ENCODE peak calls at places on chromosome 17, in nine cellular contexts. B is HepG2; A is SK-N-SH treated with all-trans-retinoic acid at 6 μM for 48 hours; F is naive B cell; R is stimulated activated naive B cell treated with anti-CD40 and anti-IgM and Interleukin-4, amounts not matched to agents 10 μg/mL and 1 μg/mL and 100 μg/mL, for 72 hours; P is T-cell; U is IMR-90; E is activated CD4-positive, alpha-beta T cell treated with anti-CD3 and anti-CD28 coated beads for 36 hours; Q is activated B cell treated with CpG ODN at 0.5 μM for 24 hours. S is an unnamed sample.

GRCh38 chr17:53032861-53033271 is 789.9 kb upstream of the KIF2B start:
- ATAC-seq in B (peak; percentile 90), A (no peak), F (no peak), R (no peak), P (no peak), U (no peak), E (no peak), Q (no peak), S (no peak)

GRCh38 chr17:58614854-58615409 is 76.9 kb downstream of the TEX14 start:
- ATAC-seq in B (no peak), A (no peak), F (no peak), R (no peak), P (no peak), U (no peak), E (no peak), Q (no peak), S (no peak)

GRCh38 chr17:15893333-15894024 is 51.5 kb upstream of the ADORA2B start:
- ATAC-seq in B (peak; percentile 42), A (no peak), F (no peak), R (no peak), P (no peak), U (peak; percentile 76), E (no peak), Q (no peak), S (no peak)

GRCh38 chr17:58837699-58838098 is 82.0 kb downstream of the PPM1E start:
- ATAC-seq in B (no peak), A (no peak), F (no peak), R (no peak), P (no peak), U (no peak), E (no peak), Q (no peak), S (no peak)

GRCh38 chr17:47643116-47643515 is 6.6 kb upstream of the KPNB1 start:
- ATAC-seq in B (no peak), A (no peak), F (no peak), R (no peak), P (no peak), U (no peak), E (no peak), Q (no peak), S (no peak)

GRCh38 chr17:72477529-72477928 is 356.7 kb downstream of the SOX9 start:
- ATAC-seq in B (no peak), A (no peak), F (no peak), R (no peak), P (no peak), U (no peak), E (no peak), Q (no peak), S (no peak)

GRCh38 chr17:82232876-82233785 is 4.3 kb downstream of the SLC16A3 start:
- ATAC-seq in B (no peak), A (no peak), F (no peak), R (no peak), P (no peak), U (no peak), E (no peak), Q (no peak), S (no peak)

GRCh38 chr17:38749222-38750043 is 1.3 kb upstream of the PCGF2 start:
- ATAC-seq in B (peak; percentile 32), A (peak; percentile 4), F (no peak), R (no peak), P (no peak), U (peak; percentile 2), E (no peak), Q (no peak), S (peak; percentile 44)

GRCh38 chr17:31128241-31128640 is 33.5 kb downstream of the NF1 start:
- ATAC-seq in B (no peak), A (no peak), F (no peak), R (no peak), P (no peak), U (no peak), E (no peak), Q (no peak), S (no peak)

GRCh38 chr17:66578781-66579489 is 256.0 kb upstream of the CACNG5 start:
- ATAC-seq in B (peak; percentile 28), A (no peak), F (no peak), R (no peak), P (no peak), U (no peak), E (no peak), Q (no peak), S (no peak)

GRCh38 chr17:520447-521167 is 168.0 kb upstream of the RPH3AL start:
- ATAC-seq in B (no peak), A (no peak), F (no peak), R (no peak), P (no peak), U (peak; percentile 96), E (no peak), Q (no peak), S (no peak)

GRCh38 chr17:17063546-17064122 is 21.4 kb downstream of the MPRIP start:
- ATAC-seq in B (no peak), A (no peak), F (no peak), R (no peak), P (peak; percentile 19), U (no peak), E (no peak), Q (no peak), S (peak; percentile 54)

GRCh38 chr17:62572488-62573469 is 54.7 kb upstream of the MRC2 start:
- ATAC-seq in B (no peak), A (peak; percentile 82), F (no peak), R (no peak), P (no peak), U (peak; percentile 17), E (peak; percentile 45), Q (no peak), S (no peak)

GRCh38 chr17:27446569-27447301 is 9.5 kb upstream of the KSR1 start:
- ATAC-seq in B (no peak), A (peak; percentile 69), F (no peak), R (no peak), P (no peak), U (peak; percentile 88), E (no peak), Q (no peak), S (no peak)

GRCh38 chr17:72656114-72656763 is 436.2 kb downstream of the SLC39A11 start:
- ATAC-seq in B (no peak), A (no peak), F (no peak), R (no peak), P (no peak), U (no peak), E (no peak), Q (no peak), S (no peak)

GRCh38 chr17:80862978-80863377 is 128.7 kb upstream of the CHMP6 start:
- ATAC-seq in B (no peak), A (no peak), F (no peak), R (no peak), P (no peak), U (no peak), E (no peak), Q (no peak), S (no peak)

GRCh38 chr17:75518201-75518600 is 1.9 kb downstream of the TSEN54 start:
- ATAC-seq in B (no peak), A (no peak), F (peak; percentile 32), R (peak; percentile 57), P (peak; percentile 35), U (no peak), E (no peak), Q (no peak), S (no peak)

GRCh38 chr17:37725601-37726146 is 19.2 kb downstream of the HNF1B start:
- ATAC-seq in B (no peak), A (no peak), F (no peak), R (no peak), P (no peak), U (no peak), E (no peak), Q (no peak), S (no peak)

GRCh38 chr17:60139438-60140285 is 10.1 kb upstream of the CA4 start:
- ATAC-seq in B (peak; percentile 62), A (no peak), F (peak; percentile 29), R (no peak), P (peak; percentile 49), U (peak; percentile 52), E (peak; percentile 25), Q (peak; percentile 39), S (no peak)

GRCh38 chr17:10380631-10381408 is 8.0 kb upstream of the MYH13 start:
- ATAC-seq in B (no peak), A (no peak), F (no peak), R (no peak), P (no peak), U (no peak), E (no peak), Q (no peak), S (no peak)

GRCh38 chr17:29194669-29195068 is 14.5 kb upstream of the MYO18A start:
- ATAC-seq in B (no peak), A (no peak), F (no peak), R (no peak), P (no peak), U (no peak), E (no peak), Q (no peak), S (no peak)

GRCh38 chr17:29168079-29168758 is 12.0 kb downstream of the MYO18A start:
- ATAC-seq in B (no peak), A (no peak), F (no peak), R (no peak), P (no peak), U (no peak), E (no peak), Q (no peak), S (no peak)

GRCh38 chr17:74812109-74812864 is 36.1 kb upstream of the NAT9 start:
- ATAC-seq in B (no peak), A (no peak), F (no peak), R (no peak), P (no peak), U (no peak), E (no peak), Q (no peak), S (peak; percentile 26)

GRCh38 chr17:76584427-76585047 is 1.1 kb downstream of the ST6GALNAC2 start:
- ATAC-seq in B (no peak), A (no peak), F (no peak), R (no peak), P (no peak), U (no peak), E (no peak), Q (no peak), S (peak; percentile 18)

GRCh38 chr17:78239489-78239931 is 8.1 kb downstream of the TMEM235 start:
- ATAC-seq in B (no peak), A (no peak), F (peak; percentile 55), R (peak; percentile 39), P (no peak), U (no peak), E (no peak), Q (peak; percentile 42), S (no peak)

GRCh38 chr17:41717408-41718286 is 5.5 kb downstream of the GAST start:
- ATAC-seq in B (no peak), A (peak; percentile 57), F (no peak), R (no peak), P (peak; percentile 83), U (peak; percentile 65), E (peak; percentile 83), Q (no peak), S (no peak)

GRCh38 chr17:49111934-49112333 is 20.6 kb upstream of the B4GALNT2 start:
- ATAC-seq in B (no peak), A (no peak), F (no peak), R (no peak), P (no peak), U (no peak), E (no peak), Q (no peak), S (no peak)